ENCODE peak calls at places on chromosome 1, in nine cellular contexts. K is right lobe of liver, J is sigmoid colon, E is transverse colon, H is body of pancreas, C is IMR-90, M is A549, L is stomach, B is GM12892. W is an unnamed sample.
A peak's percentile ranks its signal among the peaks of the same experiment; 100 is the strongest.

GRCh38 chr1:172914517-172915144 is 136.1 kb downstream of the TNFSF18 start:
- DNase-seq in K (no peak), J (no peak), E (no peak), H (no peak), C (peak; percentile 92), M (no peak), L (no peak), B (no peak), W (no peak)

GRCh38 chr1:110916669-110917306 is 43.8 kb downstream of the CD53 start:
- DNase-seq in K (no peak), J (no peak), E (no peak), H (no peak), C (peak; percentile 19), M (peak; percentile 74), L (no peak), B (peak; percentile 11), W (peak; percentile 33)

GRCh38 chr1:13700521-13701273 is 709 bp downstream of the PRDM2 start:
- DNase-seq in K (peak; percentile 57), J (no peak), E (peak; percentile 47), H (peak; percentile 51), C (peak; percentile 20), M (peak; percentile 4), L (peak; percentile 45), B (peak; percentile 50), W (peak; percentile 34)

GRCh38 chr1:193212637-193213036 is 26.2 kb upstream of the B3GALT2 start:
- DNase-seq in K (no peak), J (no peak), E (no peak), H (no peak), C (no peak), M (no peak), L (no peak), B (no peak), W (no peak)

GRCh38 chr1:24149854-24150227 is 6.9 kb upstream of the IL22RA1 start:
- DNase-seq in K (no peak), J (no peak), E (peak; percentile 74), H (no peak), C (peak; percentile 69), M (peak; percentile 56), L (peak; percentile 58), B (no peak), W (peak; percentile 41)

GRCh38 chr1:19606817-19607706 is 37.0 kb upstream of the NBL1 start:
- DNase-seq in K (no peak), J (no peak), E (no peak), H (no peak), C (peak; percentile 8), M (no peak), L (no peak), B (no peak), W (no peak)

GRCh38 chr1:209601809-209602657 is 18.5 kb downstream of the CAMK1G start:
- DNase-seq in K (no peak), J (no peak), E (peak; percentile 35), H (peak; percentile 63), C (peak; percentile 45), M (peak; percentile 60), L (peak; percentile 50), B (no peak), W (no peak)

GRCh38 chr1:77253211-77253610 is 28.6 kb upstream of the AK5 start:
- DNase-seq in K (no peak), J (no peak), E (no peak), H (no peak), C (no peak), M (no peak), L (no peak), B (no peak), W (no peak)

GRCh38 chr1:28178690-28179485 is 2.4 kb upstream of the PTAFR start:
- DNase-seq in K (no peak), J (no peak), E (no peak), H (no peak), C (no peak), M (no peak), L (no peak), B (no peak), W (no peak)

GRCh38 chr1:28180310-28181305 is 4.1 kb upstream of the PTAFR start:
- DNase-seq in K (peak; percentile 27), J (no peak), E (no peak), H (no peak), C (no peak), M (no peak), L (no peak), B (no peak), W (no peak)

GRCh38 chr1:28173151-28173979 is 3.1 kb downstream of the PTAFR start:
- DNase-seq in K (no peak), J (no peak), E (no peak), H (no peak), C (peak; percentile 34), M (no peak), L (no peak), B (no peak), W (no peak)

GRCh38 chr1:28173980-28174297 is 2.6 kb downstream of the PTAFR start:
- DNase-seq in K (no peak), J (no peak), E (no peak), H (no peak), C (peak; percentile 67), M (no peak), L (no peak), B (no peak), W (no peak)

GRCh38 chr1:28176492-28177470 is at the start of gene PTAFR:
- DNase-seq in K (no peak), J (no peak), E (peak; percentile 41), H (no peak), C (no peak), M (no peak), L (no peak), B (peak; percentile 45), W (peak; percentile 77)
- TF ChIP-seq POLR2A in K (peak; percentile 28), J (no peak), E (peak; percentile 28), H (peak; percentile 35), C (no peak), M (no peak), L (no peak), B (peak; percentile 72), W (peak; percentile 81)

GRCh38 chr1:84947536-84948410 is 49.1 kb downstream of the MCOLN2 start:
- DNase-seq in K (no peak), J (no peak), E (no peak), H (no peak), C (no peak), M (no peak), L (no peak), B (no peak), W (no peak)
- TF ChIP-seq POLR2A in K (no peak), J (no peak), E (no peak), H (no peak), C (no peak), M (no peak), L (no peak), B (peak; percentile 30), W (no peak)

GRCh38 chr1:1354271-1355247 is 3.8 kb downstream of the MXRA8 start:
- DNase-seq in K (no peak), J (no peak), E (no peak), H (no peak), C (no peak), M (no peak), L (no peak), B (no peak), W (no peak)

GRCh38 chr1:1352784-1353388 is 3.7 kb upstream of the DVL1 start:
- DNase-seq in K (no peak), J (no peak), E (no peak), H (no peak), C (no peak), M (no peak), L (no peak), B (no peak), W (no peak)

GRCh38 chr1:1353389-1354151 is 4.4 kb upstream of the DVL1 start:
- DNase-seq in K (no peak), J (no peak), E (no peak), H (no peak), C (no peak), M (no peak), L (no peak), B (no peak), W (peak; percentile 76)

GRCh38 chr1:1349256-1350012 is at the start of gene DVL1:
- DNase-seq in K (no peak), J (peak; percentile 87), E (peak; percentile 70), H (peak; percentile 75), C (peak; percentile 58), M (peak; percentile 47), L (peak; percentile 61), B (peak; percentile 93), W (peak; percentile 48)

DNA sequence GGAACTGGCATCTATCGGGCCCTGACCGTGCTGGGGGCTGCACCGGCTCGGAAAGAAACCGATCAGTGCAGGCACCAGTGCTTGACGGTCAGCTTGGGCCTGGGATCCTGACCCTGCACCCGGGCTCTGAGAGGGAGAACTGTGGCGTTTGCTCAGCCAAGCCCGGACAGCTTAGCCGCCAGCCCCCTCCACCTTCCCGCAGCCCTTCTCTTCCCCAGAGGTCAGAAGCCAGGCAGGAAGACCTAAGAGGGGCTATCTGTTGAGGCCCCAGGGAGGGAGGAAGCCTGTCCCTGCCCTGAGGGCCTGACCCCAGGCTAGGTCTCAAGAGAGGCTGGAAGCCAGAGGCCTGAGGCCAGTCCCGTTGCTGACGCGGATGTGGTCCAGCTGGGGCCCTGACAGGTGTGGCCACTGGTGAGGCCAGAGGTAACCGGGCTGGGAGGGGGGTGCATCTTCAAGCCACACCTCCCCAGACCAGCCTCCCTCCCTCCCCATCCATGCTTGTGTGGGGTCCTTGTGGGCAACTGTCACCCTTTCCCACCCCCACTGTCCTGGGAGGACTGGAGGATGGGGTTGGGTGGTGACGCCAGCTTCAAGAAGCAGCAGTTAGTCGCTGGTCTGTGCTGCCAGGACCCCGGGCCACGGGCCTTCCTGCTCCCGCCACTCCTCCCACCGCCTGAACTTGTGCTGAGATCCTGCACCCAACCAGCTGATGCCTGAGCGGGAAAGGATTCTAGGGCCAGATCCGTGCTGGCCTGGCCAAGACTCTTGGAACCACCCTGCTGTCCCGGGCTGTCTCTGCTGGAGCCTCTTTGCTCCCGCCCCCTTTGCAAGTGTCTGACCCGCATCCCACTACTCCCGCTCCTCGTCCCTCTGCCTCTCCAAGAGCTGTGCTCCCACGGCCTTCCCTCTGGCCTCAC is 2.6 kb upstream of the DVL1 start:
- DNase-seq in K (no peak), J (peak; percentile 90), E (no peak), H (no peak), C (peak; percentile 38), M (no peak), L (no peak), B (no peak), W (peak; percentile 83)
- TF ChIP-seq POLR2A in K (no peak), J (no peak), E (no peak), H (no peak), C (no peak), M (no peak), L (no peak), B (no peak), W (no peak)

DNA sequence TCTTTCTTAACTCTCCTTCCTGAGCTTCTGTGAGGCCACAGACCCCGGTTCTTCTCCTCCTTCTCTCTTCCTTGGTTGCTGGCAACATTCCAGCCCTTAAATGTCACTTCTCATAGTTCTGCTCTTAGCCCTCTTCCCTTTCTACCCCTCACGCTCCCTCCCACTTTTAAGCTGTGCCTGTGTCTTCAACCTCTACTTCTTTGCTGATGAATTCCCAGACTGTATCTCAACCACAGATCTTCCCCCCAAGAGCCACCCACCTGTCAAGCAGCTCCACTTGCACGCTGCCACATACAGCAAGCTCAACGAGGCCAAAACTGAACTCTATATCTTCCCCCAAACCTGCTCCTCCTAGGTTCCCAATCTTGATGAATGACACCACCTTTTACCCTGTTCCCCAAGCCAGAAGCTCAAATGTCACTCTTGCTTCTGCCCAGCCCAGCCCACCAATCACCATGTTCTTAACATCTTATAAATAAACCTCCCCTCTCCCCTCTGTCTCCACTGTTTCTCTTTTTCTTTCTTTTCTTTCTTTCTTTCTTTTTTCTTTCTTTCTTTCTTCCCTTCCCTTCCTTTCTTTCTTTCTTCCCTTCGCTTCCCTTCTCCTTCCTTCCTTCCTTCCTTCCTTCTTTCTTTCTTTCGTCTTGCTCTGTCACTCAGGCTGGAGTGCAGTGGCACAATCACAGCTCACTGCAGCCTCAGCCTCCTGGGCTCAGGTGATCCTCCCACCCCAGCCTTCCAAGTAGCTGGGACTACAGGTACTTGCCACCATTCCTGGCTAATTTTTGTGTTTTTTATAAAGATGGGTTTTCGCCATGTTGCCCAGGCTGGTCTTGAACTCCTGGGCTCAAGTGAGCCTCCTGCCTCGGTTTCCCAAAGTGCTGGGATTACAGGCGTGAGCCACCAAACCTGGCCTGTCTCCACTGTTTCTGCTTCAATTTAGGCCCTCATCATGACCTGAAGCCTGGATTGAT is 19.8 kb upstream of the PTP4A2 start:
- DNase-seq in K (no peak), J (no peak), E (no peak), H (no peak), C (no peak), M (peak; percentile 16), L (no peak), B (peak; percentile 30), W (no peak)
- TF ChIP-seq POLR2A in K (no peak), J (no peak), E (no peak), H (no peak), C (no peak), M (no peak), L (no peak), B (no peak), W (no peak)

W was measured in upper lobe of left lung.